ENCODE peak calls at places on chromosome 22, in six cellular contexts. I is EL, W is NCI-H69, S is prostate gland, T is anterior cingulate cortex, F is GM03348. O is an unnamed sample.

GRCh38 chr22:48993655-48994054 is 834.0 kb downstream of the BRD1 start:
- DNase-seq in I (no peak), W (no peak), S (no peak), T (no peak), F (no peak), O (no peak)

GRCh38 chr22:19579880-19580279 is 55.7 kb upstream of the CLDN5 start:
- DNase-seq in I (no peak), W (no peak), S (no peak), T (no peak), F (no peak), O (no peak)

GRCh38 chr22:49956418-49956770 is 4.2 kb upstream of the PIM3 start:
- DNase-seq in I (no peak), W (no peak), S (no peak), T (no peak), F (no peak), O (no peak)

GRCh38 chr22:47386812-47387510 is 624.5 kb downstream of the TBC1D22A start:
- DNase-seq in I (no peak), W (no peak), S (no peak), T (no peak), F (no peak), O (no peak)

GRCh38 chr22:38187413-38188212 is 6.0 kb upstream of the PLA2G6 start:
- DNase-seq in I (no peak), W (peak; percentile 81), S (peak; percentile 94), T (no peak), F (no peak), O (peak; percentile 75)

GRCh38 chr22:48439560-48440135 is 1388.0 kb downstream of the BRD1 start:
- DNase-seq in I (no peak), W (no peak), S (no peak), T (no peak), F (no peak), O (no peak)

GRCh38 chr22:20422965-20423635 is 14.5 kb downstream of the SCARF2 start:
- DNase-seq in I (no peak), W (no peak), S (no peak), T (peak; percentile 62), F (peak; percentile 82), O (no peak)

GRCh38 chr22:42799462-42800405 is 57.3 kb downstream of the ARFGAP3 start:
- DNase-seq in I (no peak), W (peak; percentile 90), S (no peak), T (no peak), F (no peak), O (no peak)

GRCh38 chr22:32904044-32904443 is 102.5 kb downstream of the TIMP3 start:
- DNase-seq in I (peak; percentile 28), W (peak; percentile 14), S (no peak), T (no peak), F (peak; percentile 43), O (peak; percentile 22)

GRCh38 chr22:38208549-38209097 is 6.8 kb downstream of the MAFF start:
- DNase-seq in I (no peak), W (no peak), S (no peak), T (no peak), F (no peak), O (no peak)

GRCh38 chr22:30893434-30894370 is 74.9 kb downstream of the MORC2 start:
- DNase-seq in I (no peak), W (no peak), S (no peak), T (no peak), F (no peak), O (no peak)

GRCh38 chr22:38924197-38924952 is 33.0 kb upstream of the APOBEC3A start:
- DNase-seq in I (peak; percentile 93), W (peak; percentile 100), S (peak; percentile 88), T (no peak), F (peak; percentile 72), O (peak; percentile 99)

GRCh38 chr22:17845340-17845739 is 71.1 kb upstream of the BID start:
- DNase-seq in I (no peak), W (no peak), S (no peak), T (no peak), F (no peak), O (no peak)

GRCh38 chr22:45351956-45352355 is 42.2 kb downstream of the FAM118A start:
- DNase-seq in I (no peak), W (no peak), S (no peak), T (no peak), F (no peak), O (no peak)

GRCh38 chr22:21984793-21985192 is 2.2 kb upstream of the TOP3B start:
- DNase-seq in I (peak; percentile 30), W (peak; percentile 15), S (no peak), T (no peak), F (no peak), O (no peak)

GRCh38 chr22:38240734-38241252 is 32.0 kb downstream of the TMEM184B start:
- DNase-seq in I (peak; percentile 91), W (peak; percentile 83), S (peak; percentile 36), T (no peak), F (peak; percentile 76), O (peak; percentile 95)

GRCh38 chr22:39212721-39213376 is 31.9 kb downstream of the PDGFB start:
- DNase-seq in I (peak; percentile 90), W (no peak), S (no peak), T (no peak), F (no peak), O (peak; percentile 99)

GRCh38 chr22:19870153-19871022 is 15.7 kb upstream of the GNB1L start:
- DNase-seq in I (no peak), W (no peak), S (no peak), T (no peak), F (no peak), O (no peak)

GRCh38 chr22:48175721-48176120 is 1413.3 kb downstream of the TBC1D22A start:
- DNase-seq in I (no peak), W (no peak), S (no peak), T (no peak), F (no peak), O (no peak)

GRCh38 chr22:27460596-27461347 is 340.8 kb downstream of the MN1 start:
- DNase-seq in I (peak; percentile 42), W (no peak), S (no peak), T (no peak), F (peak; percentile 79), O (no peak)

GRCh38 chr22:38081941-38082828 is 1.8 kb downstream of the SLC16A8 start:
- DNase-seq in I (no peak), W (peak; percentile 53), S (no peak), T (no peak), F (no peak), O (no peak)

GRCh38 chr22:19959043-19959586 is 17.5 kb upstream of the TXNRD2 start:
- DNase-seq in I (no peak), W (peak; percentile 34), S (peak; percentile 73), T (no peak), F (peak; percentile 85), O (no peak)

GRCh38 chr22:43532301-43533050 is 120.7 kb downstream of the MPPED1 start:
- DNase-seq in I (no peak), W (no peak), S (no peak), T (no peak), F (no peak), O (no peak)

GRCh38 chr22:30396871-30397655 is at the start of gene SEC14L2:
- DNase-seq in I (peak; percentile 69), W (peak; percentile 67), S (peak; percentile 79), T (peak; percentile 43), F (peak; percentile 91), O (peak; percentile 40)

GRCh38 chr22:28034760-28035401 is 115.8 kb upstream of the PITPNB start:
- DNase-seq in I (peak; percentile 53), W (peak; percentile 100), S (peak; percentile 79), T (peak; percentile 73), F (no peak), O (no peak)

GRCh38 chr22:16658068-16658467 is 65.5 kb upstream of the CCT8L2 start:
- DNase-seq in I (no peak), W (no peak), S (no peak), T (no peak), F (no peak), O (no peak)

GRCh38 chr22:24985824-24986214 is 33.3 kb downstream of the KIAA1671 start:
- DNase-seq in I (peak; percentile 12), W (no peak), S (no peak), T (no peak), F (no peak), O (no peak)

GRCh38 chr22:17436382-17436951 is 67.2 kb downstream of the CECR2 start:
- DNase-seq in I (no peak), W (peak; percentile 67), S (no peak), T (no peak), F (no peak), O (no peak)

GRCh38 chr22:19357270-19358105 is 66.0 kb upstream of the CLTCL1 start:
- DNase-seq in I (no peak), W (no peak), S (no peak), T (no peak), F (no peak), O (no peak)

GRCh38 chr22:22547692-22548348 is 11.2 kb downstream of the PRAME start:
- DNase-seq in I (no peak), W (no peak), S (no peak), T (no peak), F (no peak), O (no peak)

GRCh38 chr22:20498913-20499312 is 3.3 kb upstream of the KLHL22 start:
- DNase-seq in I (no peak), W (no peak), S (no peak), T (no peak), F (no peak), O (no peak)

GRCh38 chr22:47043835-47044721 is 281.6 kb downstream of the TBC1D22A start:
- DNase-seq in I (peak; percentile 20), W (peak; percentile 95), S (no peak), T (no peak), F (peak; percentile 47), O (peak; percentile 25)

GRCh38 chr22:43706151-43706550 is 106.0 kb downstream of the EFCAB6 start:
- DNase-seq in I (no peak), W (peak; percentile 18), S (no peak), T (no peak), F (no peak), O (no peak)

O was measured in PC-9.